ENCODE peak calls at places on chromosome 10, in four cellular contexts. C is IMR-90, T is kidney, X is right lobe of liver. O is an unnamed sample.

GRCh38 chr10:119521443-119522204 is 20.9 kb downstream of the RGS10 start:
- DNase-seq in X (no peak), C (peak; percentile 92), T (no peak), O (no peak)

GRCh38 chr10:84805149-84805548 is 476.8 kb downstream of the CCSER2 start:
- DNase-seq in C (no peak), T (no peak), X (no peak), O (no peak)

GRCh38 chr10:17358461-17358860 is 95.9 kb downstream of the ST8SIA6 start:
- DNase-seq in X (no peak), T (no peak), C (no peak), O (no peak)

GRCh38 chr10:83538047-83538446 is 601.3 kb upstream of the GHITM start:
- DNase-seq in C (no peak), X (no peak), T (no peak), O (no peak)

GRCh38 chr10:58412502-58412961 is 27.3 kb downstream of the TFAM start:
- DNase-seq in C (peak; percentile 63), T (no peak), X (no peak), O (no peak)

GRCh38 chr10:95445837-95446347 is 115.3 kb downstream of the SORBS1 start:
- DNase-seq in X (peak; percentile 41), T (no peak), C (peak; percentile 69), O (peak; percentile 68)

GRCh38 chr10:129388435-129388834 is 78.6 kb upstream of the MGMT start:
- DNase-seq in T (no peak), X (no peak), C (no peak), O (no peak)

GRCh38 chr10:88525371-88526079 is 57.6 kb downstream of the RNLS start:
- DNase-seq in T (no peak), X (peak; percentile 24), C (peak; percentile 72), O (no peak)

GRCh38 chr10:125684583-125684982 is 1.6 kb upstream of the TEX36 start:
- DNase-seq in T (no peak), X (no peak), C (no peak), O (no peak)

GRCh38 chr10:105691811-105692210 is 1050.7 kb downstream of the SORCS3 start:
- DNase-seq in C (no peak), X (no peak), T (no peak), O (no peak)

GRCh38 chr10:47450442-47450841 is 33.5 kb downstream of the ANXA8 start:
- DNase-seq in C (no peak), T (no peak), X (no peak), O (no peak)

GRCh38 chr10:102642553-102643345 is 1.5 kb upstream of the TRIM8 start:
- DNase-seq in T (peak; percentile 88), C (peak; percentile 56), X (peak; percentile 73), O (peak; percentile 59)

GRCh38 chr10:132649651-132650360 is 112.2 kb downstream of the INPP5A start:
- DNase-seq in C (no peak), X (no peak), T (peak; percentile 50), O (no peak)

GRCh38 chr10:5905854-5906507 is 15.9 kb downstream of the FBH1 start:
- DNase-seq in C (no peak), X (peak; percentile 29), T (no peak), O (no peak)

GRCh38 chr10:93220315-93221170 is 146.8 kb downstream of the CYP26A1 start:
- DNase-seq in T (no peak), X (no peak), C (no peak), O (no peak)

GRCh38 chr10:118873080-118873737 is 118.4 kb upstream of the CACUL1 start:
- DNase-seq in C (peak; percentile 7), X (no peak), T (no peak), O (no peak)

GRCh38 chr10:100567826-100568225 is 32.1 kb downstream of the HIF1AN start:
- DNase-seq in X (no peak), C (no peak), T (no peak), O (no peak)

GRCh38 chr10:124409696-124410095 is 9.0 kb downstream of the OAT start:
- DNase-seq in T (no peak), C (no peak), X (no peak), O (no peak)

GRCh38 chr10:35640474-35640873 is 1.6 kb downstream of the FZD8 start:
- DNase-seq in T (peak; percentile 89), C (peak; percentile 76), X (peak; percentile 80), O (peak; percentile 82)

GRCh38 chr10:103871006-103871405 is 15.6 kb upstream of the SH3PXD2A start:
- DNase-seq in C (no peak), T (no peak), X (no peak), O (no peak)

GRCh38 chr10:103869336-103869735 is 14.0 kb upstream of the SH3PXD2A start:
- DNase-seq in C (no peak), X (no peak), T (no peak), O (no peak)

GRCh38 chr10:103872137-103872933 is 17.0 kb upstream of the SH3PXD2A start:
- DNase-seq in C (peak; percentile 59), T (no peak), X (no peak), O (no peak)

GRCh38 chr10:103868200-103868599 is 12.8 kb upstream of the SH3PXD2A start:
- DNase-seq in X (no peak), C (no peak), T (no peak), O (no peak)

DNA sequence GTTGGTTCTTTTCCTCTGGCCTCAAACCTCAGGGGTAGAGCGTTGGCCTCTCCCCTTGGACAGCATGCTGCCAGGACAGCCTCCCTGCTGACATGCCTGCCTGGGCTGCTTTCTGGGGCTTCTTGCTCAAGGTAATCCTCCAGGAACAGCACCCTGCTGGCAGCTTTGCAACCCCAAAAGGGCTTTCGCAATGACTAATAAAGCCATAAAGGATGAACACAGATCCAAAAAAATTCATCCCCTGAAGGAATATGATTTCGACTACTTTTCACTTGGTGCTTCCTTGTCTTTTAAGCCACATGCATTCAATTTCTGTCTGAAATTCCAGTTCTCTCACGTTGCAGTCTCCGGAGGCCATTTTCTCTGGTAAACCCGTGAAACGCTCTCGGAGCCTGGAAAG is 15.1 kb upstream of the SH3PXD2A start:
- DNase-seq in C (peak; percentile 40), T (no peak), X (no peak), O (no peak)
- TF ChIP-seq CTCF in C (no peak), T (no peak), X (no peak), O (no peak)

GRCh38 chr10:79438699-79439085 is 6.7 kb downstream of the ZCCHC24 start:
- DNase-seq in C (no peak), T (no peak), X (no peak), O (no peak)

GRCh38 chr10:79436066-79436849 is 9.2 kb downstream of the ZCCHC24 start:
- DNase-seq in X (no peak), T (peak; percentile 54), C (no peak), O (no peak)

GRCh38 chr10:79436850-79437103 is 8.6 kb downstream of the ZCCHC24 start:
- DNase-seq in X (no peak), T (no peak), C (no peak), O (no peak)

GRCh38 chr10:79437111-79437814 is 8.2 kb downstream of the ZCCHC24 start:
- DNase-seq in C (peak; percentile 47), T (no peak), X (no peak), O (no peak)

DNA sequence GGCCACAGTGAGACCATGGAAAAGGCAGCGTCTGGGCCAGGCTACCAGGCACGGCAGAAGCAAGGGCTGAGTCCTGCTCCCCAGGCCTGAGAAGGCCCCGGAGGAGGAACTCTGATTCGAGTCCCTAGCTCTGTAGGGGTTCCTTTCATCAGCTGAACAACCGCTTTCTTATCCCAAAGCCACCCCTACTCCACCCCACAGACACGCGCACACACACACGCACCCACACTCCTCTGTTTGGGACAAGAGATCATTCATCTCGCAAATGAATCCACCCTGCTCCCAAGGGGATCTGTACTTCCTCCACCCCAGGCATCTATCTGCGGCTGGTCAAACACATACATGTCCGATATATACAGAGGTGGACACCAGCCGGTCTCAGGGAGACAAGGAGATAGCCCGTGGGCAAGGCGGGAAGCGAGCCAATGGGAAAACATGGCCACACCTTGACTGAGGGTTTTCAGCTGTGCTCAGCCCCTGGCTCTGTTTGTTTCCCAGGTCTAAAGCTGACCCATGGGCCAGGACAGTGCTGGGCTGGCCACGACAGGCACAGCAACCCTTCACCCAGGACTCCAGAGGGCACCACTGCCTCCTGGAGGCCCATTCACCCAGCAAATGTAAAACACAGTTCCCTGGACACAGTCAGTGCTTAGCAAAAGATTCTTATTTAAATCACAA is 7.3 kb downstream of the ZCCHC24 start:
- DNase-seq in C (no peak), X (no peak), T (no peak), O (no peak)
- TF ChIP-seq CTCF in C (no peak), X (peak; percentile 30), T (peak; percentile 2), O (no peak)

GRCh38 chr10:24394479-24395190 is 185.7 kb downstream of the KIAA1217 start:
- DNase-seq in X (no peak), T (no peak), C (no peak), O (no peak)

GRCh38 chr10:24393206-24393605 is 184.3 kb downstream of the KIAA1217 start:
- DNase-seq in C (no peak), X (no peak), T (no peak), O (no peak)

GRCh38 chr10:24390746-24391145 is 181.8 kb downstream of the KIAA1217 start:
- DNase-seq in C (peak; percentile 25), X (no peak), T (no peak), O (no peak)

GRCh38 chr10:24397662-24398061 is 188.7 kb downstream of the KIAA1217 start:
- DNase-seq in X (no peak), T (no peak), C (no peak), O (no peak)

DNA sequence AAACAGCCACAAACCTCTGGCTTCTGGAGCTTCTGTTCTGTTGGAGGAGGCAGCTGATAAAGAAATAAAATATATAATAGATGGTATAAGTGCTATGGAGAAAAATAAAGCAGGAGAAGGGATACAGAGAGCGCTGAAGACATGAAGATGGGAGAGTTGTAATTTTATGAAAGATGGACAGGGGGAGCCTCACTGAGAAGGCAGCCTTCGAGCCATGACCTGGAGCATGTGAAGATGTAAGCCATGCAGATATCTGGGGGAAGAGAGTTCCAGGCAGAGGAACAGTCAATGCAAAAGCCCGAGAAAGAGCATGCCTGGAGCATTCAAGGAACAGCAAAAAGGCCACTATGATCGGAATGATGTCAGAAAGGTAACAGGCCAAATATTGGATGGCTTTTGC is 187.5 kb downstream of the KIAA1217 start:
- DNase-seq in T (no peak), C (no peak), X (no peak), O (no peak)
- TF ChIP-seq CTCF in T (peak; percentile 26), C (peak; percentile 26), X (peak; percentile 19), O (peak; percentile 11)

GRCh38 chr10:73772280-73773151 is 9.3 kb upstream of the CHCHD1 start:
- DNase-seq in T (peak; percentile 96), X (peak; percentile 93), C (peak; percentile 83), O (peak; percentile 89)
- TF ChIP-seq CTCF in T (peak; percentile 2), X (no peak), C (peak; percentile 9), O (peak; percentile 19)

DNA sequence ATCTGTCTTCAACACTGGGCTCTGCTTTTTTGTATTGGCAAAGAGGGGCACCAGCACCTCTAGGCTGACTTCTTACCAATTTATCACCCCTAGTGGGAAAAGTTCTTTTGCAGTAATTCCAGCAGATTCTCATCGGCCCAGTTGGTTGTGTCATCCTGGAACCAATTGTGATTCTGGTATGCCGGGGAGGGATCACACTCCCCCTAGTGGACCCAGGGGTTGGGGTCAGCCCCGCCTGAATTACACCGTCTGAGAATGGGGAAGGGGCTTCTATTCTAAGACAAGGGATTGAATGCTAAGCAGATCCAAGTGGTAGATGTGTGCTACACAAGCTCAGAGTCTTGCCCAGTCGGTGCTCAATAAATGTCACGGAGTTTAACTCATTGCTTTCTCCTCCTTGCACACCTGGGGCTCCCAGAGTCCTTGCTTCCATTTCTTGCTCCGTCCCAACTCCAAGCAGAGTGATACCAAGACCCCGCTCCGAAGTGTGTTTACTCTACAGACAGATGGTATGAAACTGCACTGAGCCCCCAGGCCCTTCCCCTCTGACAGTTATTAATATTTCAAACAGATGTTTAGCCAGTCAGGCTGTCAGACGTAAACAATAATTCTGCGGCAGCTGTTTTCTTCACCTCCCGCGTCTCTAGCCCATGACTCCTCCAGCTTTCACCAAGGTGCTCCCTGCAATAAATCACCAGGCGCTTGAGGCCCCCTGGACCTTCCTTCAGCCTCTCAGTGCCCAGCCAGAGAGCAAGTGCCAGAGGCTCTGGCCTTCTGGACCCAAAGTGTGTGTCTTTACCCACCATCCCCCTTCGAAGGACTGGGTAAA is 71.8 kb downstream of the C10orf105 start:
- DNase-seq in C (no peak), T (no peak), X (no peak), O (no peak)
- TF ChIP-seq CTCF in C (peak; percentile 4), T (peak; percentile 24), X (peak; percentile 35), O (peak; percentile 41)

O was measured in GM13977.